ENCODE peak calls at places on chromosome 7, in five cellular contexts. One of them, this sample, is unnamed.

GRCh38 chr7:87767827-87768226 is 108.3 kb downstream of the SLC25A40 start:
- DNase-seq in substantia nigra: no peak
- DNase-seq in kidney epithelial cell: no peak
- DNase-seq in iris pigment epithelial cell: no peak
- DNase-seq in GM04503: no peak
- DNase-seq in this sample: no peak

GRCh38 chr7:25851332-25852248 is 300.4 kb upstream of the NFE2L3 start:
- DNase-seq in substantia nigra: peak; percentile 44
- DNase-seq in kidney epithelial cell: no peak
- DNase-seq in iris pigment epithelial cell: peak; percentile 78
- DNase-seq in GM04503: no peak
- DNase-seq in this sample: peak; percentile 96

GRCh38 chr7:152602962-152603361 is 73.0 kb downstream of the XRCC2 start:
- DNase-seq in substantia nigra: no peak
- DNase-seq in kidney epithelial cell: no peak
- DNase-seq in iris pigment epithelial cell: peak; percentile 61
- DNase-seq in GM04503: no peak
- DNase-seq in this sample: no peak

GRCh38 chr7:2932761-2933251 is 88.7 kb upstream of the GNA12 start:
- DNase-seq in substantia nigra: no peak
- DNase-seq in kidney epithelial cell: no peak
- DNase-seq in iris pigment epithelial cell: no peak
- DNase-seq in GM04503: no peak
- DNase-seq in this sample: no peak

GRCh38 chr7:157910446-157910845 is 573.6 kb downstream of the DNAJB6 start:
- DNase-seq in substantia nigra: no peak
- DNase-seq in kidney epithelial cell: no peak
- DNase-seq in iris pigment epithelial cell: no peak
- DNase-seq in GM04503: no peak
- DNase-seq in this sample: no peak

GRCh38 chr7:130986271-130986690 is 252.3 kb upstream of the KLF14 start:
- DNase-seq in substantia nigra: no peak
- DNase-seq in kidney epithelial cell: no peak
- DNase-seq in iris pigment epithelial cell: no peak
- DNase-seq in GM04503: peak; percentile 61
- DNase-seq in this sample: no peak

GRCh38 chr7:19079066-19079465 is 38.4 kb downstream of the TWIST1 start:
- DNase-seq in substantia nigra: no peak
- DNase-seq in kidney epithelial cell: no peak
- DNase-seq in iris pigment epithelial cell: peak; percentile 86
- DNase-seq in GM04503: no peak
- DNase-seq in this sample: peak; percentile 17

GRCh38 chr7:55873765-55874164 is 11.2 kb upstream of the SEPTIN14 start:
- DNase-seq in substantia nigra: no peak
- DNase-seq in kidney epithelial cell: no peak
- DNase-seq in iris pigment epithelial cell: no peak
- DNase-seq in GM04503: no peak
- DNase-seq in this sample: no peak

GRCh38 chr7:16235152-16235526 is 186.2 kb downstream of the CRPPA start:
- DNase-seq in substantia nigra: no peak
- DNase-seq in kidney epithelial cell: no peak
- DNase-seq in iris pigment epithelial cell: no peak
- DNase-seq in GM04503: no peak
- DNase-seq in this sample: no peak

GRCh38 chr7:37287093-37287492 is 161.6 kb downstream of the ELMO1 start:
- DNase-seq in substantia nigra: no peak
- DNase-seq in kidney epithelial cell: no peak
- DNase-seq in iris pigment epithelial cell: no peak
- DNase-seq in GM04503: no peak
- DNase-seq in this sample: no peak

GRCh38 chr7:48261696-48262095 is 90.4 kb downstream of the ABCA13 start:
- DNase-seq in substantia nigra: no peak
- DNase-seq in kidney epithelial cell: no peak
- DNase-seq in iris pigment epithelial cell: no peak
- DNase-seq in GM04503: no peak
- DNase-seq in this sample: no peak

GRCh38 chr7:82166666-82167065 is 276.9 kb downstream of the CACNA2D1 start:
- DNase-seq in substantia nigra: no peak
- DNase-seq in kidney epithelial cell: no peak
- DNase-seq in iris pigment epithelial cell: no peak
- DNase-seq in GM04503: no peak
- DNase-seq in this sample: no peak

GRCh38 chr7:130009848-130010688 is 41.1 kb downstream of the ZC3HC1 start:
- DNase-seq in substantia nigra: no peak
- DNase-seq in kidney epithelial cell: peak; percentile 83
- DNase-seq in iris pigment epithelial cell: peak; percentile 87
- DNase-seq in GM04503: peak; percentile 82
- DNase-seq in this sample: peak; percentile 57

GRCh38 chr7:140004672-140005071 is 58.1 kb downstream of the PARP12 start:
- DNase-seq in substantia nigra: no peak
- DNase-seq in kidney epithelial cell: no peak
- DNase-seq in iris pigment epithelial cell: no peak
- DNase-seq in GM04503: no peak
- DNase-seq in this sample: no peak

GRCh38 chr7:86898171-86898570 is 161.3 kb downstream of the ELAPOR2 start:
- DNase-seq in substantia nigra: no peak
- DNase-seq in kidney epithelial cell: no peak
- DNase-seq in iris pigment epithelial cell: no peak
- DNase-seq in GM04503: no peak
- DNase-seq in this sample: no peak

GRCh38 chr7:138918756-138919155 is 62.4 kb downstream of the KIAA1549 start:
- DNase-seq in substantia nigra: no peak
- DNase-seq in kidney epithelial cell: no peak
- DNase-seq in iris pigment epithelial cell: no peak
- DNase-seq in GM04503: no peak
- DNase-seq in this sample: no peak

GRCh38 chr7:55179897-55180682 is 161.3 kb downstream of the EGFR start:
- DNase-seq in substantia nigra: no peak
- DNase-seq in kidney epithelial cell: no peak
- DNase-seq in iris pigment epithelial cell: no peak
- DNase-seq in GM04503: no peak
- DNase-seq in this sample: no peak

GRCh38 chr7:44293561-44294324 is 31.7 kb downstream of the CAMK2B start:
- DNase-seq in substantia nigra: no peak
- DNase-seq in kidney epithelial cell: no peak
- DNase-seq in iris pigment epithelial cell: no peak
- DNase-seq in GM04503: no peak
- DNase-seq in this sample: no peak

GRCh38 chr7:151757274-151757673 is 119.6 kb downstream of the PRKAG2 start:
- DNase-seq in substantia nigra: no peak
- DNase-seq in kidney epithelial cell: no peak
- DNase-seq in iris pigment epithelial cell: peak; percentile 49
- DNase-seq in GM04503: peak; percentile 28
- DNase-seq in this sample: no peak

GRCh38 chr7:27640914-27641570 is 21.6 kb downstream of the HIBADH start:
- DNase-seq in substantia nigra: no peak
- DNase-seq in kidney epithelial cell: no peak
- DNase-seq in iris pigment epithelial cell: peak; percentile 92
- DNase-seq in GM04503: no peak
- DNase-seq in this sample: peak; percentile 88

GRCh38 chr7:40469481-40469880 is 334.7 kb downstream of the SUGCT start:
- DNase-seq in substantia nigra: no peak
- DNase-seq in kidney epithelial cell: peak; percentile 18
- DNase-seq in iris pigment epithelial cell: peak; percentile 89
- DNase-seq in GM04503: peak; percentile 93
- DNase-seq in this sample: no peak

GRCh38 chr7:137245186-137245585 is 98.3 kb downstream of the PTN start:
- DNase-seq in substantia nigra: no peak
- DNase-seq in kidney epithelial cell: peak; percentile 37
- DNase-seq in iris pigment epithelial cell: peak; percentile 25
- DNase-seq in GM04503: no peak
- DNase-seq in this sample: no peak

GRCh38 chr7:108094933-108095710 is 35.0 kb downstream of the LAMB4 start:
- DNase-seq in substantia nigra: no peak
- DNase-seq in kidney epithelial cell: peak; percentile 82
- DNase-seq in iris pigment epithelial cell: peak; percentile 92
- DNase-seq in GM04503: peak; percentile 73
- DNase-seq in this sample: peak; percentile 44

GRCh38 chr7:3120513-3120912 is 76.8 kb upstream of the CARD11 start:
- DNase-seq in substantia nigra: no peak
- DNase-seq in kidney epithelial cell: no peak
- DNase-seq in iris pigment epithelial cell: no peak
- DNase-seq in GM04503: no peak
- DNase-seq in this sample: no peak

GRCh38 chr7:24741691-24742639 is 15.3 kb downstream of the GSDME start:
- DNase-seq in substantia nigra: no peak
- DNase-seq in kidney epithelial cell: peak; percentile 67
- DNase-seq in iris pigment epithelial cell: peak; percentile 98
- DNase-seq in GM04503: peak; percentile 98
- DNase-seq in this sample: no peak

GRCh38 chr7:451255-452229 is 68.1 kb downstream of the PDGFA start:
- DNase-seq in substantia nigra: no peak
- DNase-seq in kidney epithelial cell: no peak
- DNase-seq in iris pigment epithelial cell: no peak
- DNase-seq in GM04503: no peak
- DNase-seq in this sample: no peak

GRCh38 chr7:68787586-68787985 is 810.7 kb upstream of the AUTS2 start:
- DNase-seq in substantia nigra: no peak
- DNase-seq in kidney epithelial cell: no peak
- DNase-seq in iris pigment epithelial cell: no peak
- DNase-seq in GM04503: no peak
- DNase-seq in this sample: no peak

GRCh38 chr7:17690030-17690429 is 250.3 kb downstream of the SNX13 start:
- DNase-seq in substantia nigra: no peak
- DNase-seq in kidney epithelial cell: peak; percentile 92
- DNase-seq in iris pigment epithelial cell: peak; percentile 96
- DNase-seq in GM04503: peak; percentile 74
- DNase-seq in this sample: peak; percentile 35

GRCh38 chr7:30829476-30829875 is 58.3 kb downstream of the MINDY4 start:
- DNase-seq in substantia nigra: no peak
- DNase-seq in kidney epithelial cell: no peak
- DNase-seq in iris pigment epithelial cell: no peak
- DNase-seq in GM04503: no peak
- DNase-seq in this sample: no peak

GRCh38 chr7:31340603-31341002 is at the start of gene NEUROD6:
- DNase-seq in substantia nigra: no peak
- DNase-seq in kidney epithelial cell: no peak
- DNase-seq in iris pigment epithelial cell: no peak
- DNase-seq in GM04503: no peak
- DNase-seq in this sample: no peak

This sample was measured in Calu3.